ENCODE peak calls at places on chromosomes 3 and 15, in nine cellular contexts. Q, A, V, H, X, L, M, I and K are unnamed samples. For H3K4me1, the result is how much of the 10 kb centered on the place peaks cover.

GRCh38 chr3:197600796-197601565 is 45.2 kb upstream of the BDH1 start:
- DNase-seq in Q (no peak), V (no peak), X (no peak), L (peak), I (peak), H (peak), A (no peak), M (no peak), K (peak)

GRCh38 chr3:188331166-188331565 is 177.2 kb downstream of the LPP start:
- DNase-seq in I (no peak), V (no peak), Q (no peak), X (no peak), L (no peak), A (no peak), H (no peak), M (no peak), K (no peak)

GRCh38 chr3:32316976-32317375 is 74.7 kb upstream of the CMTM7 start:
- DNase-seq in M (no peak), Q (no peak), I (no peak), X (no peak), A (no peak), L (no peak), V (no peak), H (no peak), K (no peak)

GRCh38 chr15:64687167-64688085 is 88.0 kb downstream of the RBPMS2 start:
- DNase-seq in A (no peak), I (no peak), X (no peak), V (no peak), H (no peak), M (no peak), L (no peak), Q (no peak), K (no peak)

GRCh38 chr3:52827441-52827840 is 3.0 kb downstream of the ITIH4 start:
- DNase-seq in H (peak), Q (no peak), X (no peak), M (peak), A (no peak), V (no peak), L (peak), I (peak), K (peak)

GRCh38 chr3:156036258-156037053 is 83.9 kb upstream of the KCNAB1 start:
- DNase-seq in V (no peak), L (no peak), Q (no peak), H (no peak), A (peak), X (no peak), M (no peak), I (no peak), K (no peak)

GRCh38 chr15:51861557-51862350 is 32.3 kb downstream of the TMOD3 start:
- DNase-seq in H (no peak), I (no peak), V (no peak), M (no peak), L (no peak), Q (no peak), A (no peak), X (peak), K (no peak)

GRCh38 chr3:130504701-130505100 is 12.3 kb upstream of the COL6A6 start:
- DNase-seq in L (peak), V (no peak), H (no peak), X (no peak), Q (no peak), I (no peak), A (no peak), M (no peak), K (no peak)

GRCh38 chr3:142595951-142596725 is at the start of gene PLS1:
- DNase-seq in I (peak), A (peak), H (peak), X (peak), M (peak), L (peak), V (peak), Q (peak), K (peak)

GRCh38 chr15:27538325-27538724 is 560.8 kb downstream of the OCA2 start:
- DNase-seq in M (no peak), A (no peak), H (no peak), Q (no peak), X (no peak), L (no peak), I (no peak), V (no peak), K (no peak)

GRCh38 chr15:83578706-83579105 is 75.2 kb upstream of the ADAMTSL3 start:
- DNase-seq in L (no peak), M (no peak), Q (no peak), H (no peak), V (no peak), I (no peak), A (no peak), X (no peak), K (no peak)

GRCh38 chr15:69679623-69680228 is 227.1 kb downstream of the RPLP1 start:
- DNase-seq in H (no peak), X (no peak), V (no peak), A (no peak), L (no peak), M (no peak), Q (no peak), I (no peak), K (peak)

GRCh38 chr3:63595221-63595620 is 57.3 kb upstream of the SNTN start:
- DNase-seq in Q (no peak), A (no peak), L (no peak), M (no peak), H (no peak), X (no peak), I (no peak), V (no peak), K (no peak)

GRCh38 chr3:95511915-95512314 is 1302.5 kb upstream of the EPHA6 start:
- DNase-seq in M (no peak), I (no peak), Q (no peak), L (no peak), H (no peak), X (no peak), V (no peak), A (no peak), K (no peak)

GRCh38 chr3:10365791-10366190 is 44.9 kb upstream of the SEC13 start:
- DNase-seq in I (peak), A (no peak), L (peak), M (no peak), V (peak), Q (no peak), H (peak), X (no peak), K (peak)

GRCh38 chr15:40246496-40247275 is 7.8 kb downstream of the PAK6 start:
- DNase-seq in A (no peak), Q (no peak), H (no peak), X (no peak), L (no peak), I (no peak), M (no peak), V (no peak), K (peak)

GRCh38 chr3:45507820-45508317 is 86.7 kb upstream of the LIMD1 start:
- DNase-seq in I (peak), M (no peak), A (no peak), L (peak), Q (peak), V (no peak), H (peak), X (peak), K (peak)

GRCh38 chr15:71447328-71448250 is 332.3 kb downstream of the THSD4 start:
- DNase-seq in M (peak), V (peak), I (peak), X (peak), Q (no peak), A (no peak), H (peak), L (peak), K (no peak)

GRCh38 chr3:51934139-51934850 is 7.4 kb downstream of the RRP9 start:
- DNase-seq in V (no peak), L (no peak), Q (no peak), X (no peak), M (no peak), A (no peak), H (no peak), I (no peak), K (peak)

GRCh38 chr15:67827561-67828378 is 2.5 kb downstream of the SKOR1 start:
- DNase-seq in A (no peak), M (no peak), L (no peak), X (no peak), V (no peak), H (no peak), Q (no peak), I (no peak), K (peak)

GRCh38 chr3:112097378-112097777 is 11.2 kb downstream of the C3orf52 start:
- DNase-seq in H (peak), A (no peak), L (peak), M (peak), I (peak), Q (no peak), X (peak), V (peak), K (peak)

GRCh38 chr3:2452249-2452648 is 353.6 kb downstream of the CNTN4 start:
- DNase-seq in M (no peak), Q (peak), A (no peak), V (no peak), X (no peak), L (no peak), H (no peak), I (no peak), K (no peak)

GRCh38 chr3:157135671-157136396 is 24.1 kb downstream of the CCNL1 start:
- DNase-seq in M (peak), Q (no peak), I (peak), L (peak), A (peak), H (peak), V (no peak), X (no peak), K (no peak)

GRCh38 chr15:57160823-57161560 is 215.3 kb upstream of the CGNL1 start:
- DNase-seq in Q (no peak), M (peak), V (no peak), I (peak), H (peak), L (peak), A (no peak), X (no peak), K (no peak)

GRCh38 chr3:107430214-107431047 is 53.2 kb downstream of the CCDC54 start:
- DNase-seq in I (peak), Q (peak), X (no peak), L (peak), V (no peak), H (peak), A (peak), M (peak), K (peak)
- H3K27ac ChIP-seq in I (peak), Q (peak), X (no peak), L (peak), V (no peak), H (no peak), A (no peak), M (no peak), K (peak)

GRCh38 chr3:69087030-69087791 is 2.5 kb downstream of the ARL6IP5 start:
- DNase-seq in V (no peak), X (no peak), Q (no peak), L (no peak), M (no peak), A (peak), I (no peak), H (no peak), K (no peak)

GRCh38 chr3:69084326-69084667 is 440 bp upstream of the ARL6IP5 start:
- DNase-seq in Q (peak), V (peak), X (peak), H (peak), I (peak), L (peak), A (no peak), M (peak), K (peak)

GRCh38 chr3:69086133-69086722 is 1.5 kb downstream of the ARL6IP5 start:
- DNase-seq in V (peak), Q (peak), A (peak), L (peak), M (peak), H (peak), X (peak), I (peak), K (peak)

GRCh38 chr3:69084668-69085542 is at the start of gene ARL6IP5:
- DNase-seq in I (peak), H (peak), M (peak), X (peak), L (peak), A (peak), V (peak), Q (peak), K (peak)

DNA sequence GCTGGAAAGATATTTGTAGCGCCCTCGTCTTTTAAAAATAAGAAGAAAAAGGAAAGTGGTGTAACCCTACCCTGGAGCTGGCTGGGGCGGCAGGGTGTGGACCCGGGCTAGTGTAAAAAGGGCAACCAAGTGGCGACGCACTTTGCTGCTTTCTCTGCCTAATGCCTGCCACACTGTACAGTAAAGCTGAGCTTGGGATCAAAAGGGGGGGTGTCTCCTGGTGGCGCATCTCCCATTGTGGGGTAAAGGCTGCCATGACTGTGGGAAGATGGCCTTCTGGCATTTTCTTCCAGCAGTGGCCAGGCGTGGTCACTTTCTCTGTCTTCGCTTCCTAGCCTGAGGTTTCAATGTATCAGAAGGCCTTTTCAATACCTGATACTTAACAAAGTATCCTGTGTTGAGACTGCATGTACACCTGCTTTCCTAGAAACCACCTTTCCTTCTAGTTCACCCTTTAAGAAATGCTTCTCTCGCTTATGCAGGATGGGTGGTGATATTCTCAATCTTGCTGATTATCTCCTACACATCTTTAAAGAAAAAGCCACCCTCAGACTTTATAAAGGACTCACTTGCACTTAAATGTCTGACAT is 901 bp downstream of the ARL6IP5 start:
- DNase-seq in M (peak), H (no peak), L (peak), I (no peak), A (peak), X (no peak), Q (peak), V (peak), K (peak)
- H3K4me1 ChIP-seq in M (half or more), H (under half), L (under half), I (half or more), A (half or more), X (half or more), Q (half or more), V (half or more), K (half or more)

DNA sequence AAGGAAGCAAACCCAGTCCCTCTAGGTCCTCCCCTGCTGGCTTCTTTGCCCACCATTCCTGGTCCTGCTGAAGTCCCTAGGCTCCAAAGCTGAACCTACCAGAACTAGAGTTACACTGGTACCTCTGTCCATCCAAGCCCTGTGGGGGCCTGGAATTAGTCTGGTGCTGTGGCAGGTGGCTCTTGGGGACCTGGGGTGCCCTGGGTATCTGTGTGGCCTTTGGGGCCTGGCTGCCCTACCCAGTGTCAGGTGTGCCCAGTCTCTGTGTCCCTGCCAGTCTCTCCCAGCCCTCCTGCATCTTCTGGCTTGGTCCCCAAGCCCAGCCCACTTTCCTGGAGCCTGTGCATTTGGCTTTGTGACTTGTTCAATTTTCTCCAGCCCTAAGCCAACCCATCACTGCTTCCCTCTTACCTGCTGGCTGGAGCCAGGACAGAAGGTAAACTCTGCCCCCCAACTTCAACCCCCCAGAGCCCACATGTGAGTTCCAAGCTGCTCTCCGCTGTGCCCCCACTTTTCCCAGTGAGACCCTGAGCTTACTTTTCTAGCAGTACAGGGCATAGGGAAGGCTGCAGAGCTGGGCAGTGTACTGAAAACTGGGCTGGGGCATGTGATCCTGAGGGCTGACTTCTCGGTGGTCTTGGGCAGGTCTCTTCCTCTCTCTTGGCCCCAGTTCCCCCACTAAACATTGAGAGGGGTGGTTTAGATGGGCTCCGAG is 28.3 kb upstream of the HHATL start:
- DNase-seq in I (no peak), M (no peak), X (no peak), L (no peak), V (no peak), H (no peak), Q (no peak), A (no peak), K (no peak)
- H2AFZ ChIP-seq in I (no peak), M (no peak), X (no peak), L (no peak), V (no peak), H (no peak), Q (no peak), A (no peak), K (no peak)

DNA sequence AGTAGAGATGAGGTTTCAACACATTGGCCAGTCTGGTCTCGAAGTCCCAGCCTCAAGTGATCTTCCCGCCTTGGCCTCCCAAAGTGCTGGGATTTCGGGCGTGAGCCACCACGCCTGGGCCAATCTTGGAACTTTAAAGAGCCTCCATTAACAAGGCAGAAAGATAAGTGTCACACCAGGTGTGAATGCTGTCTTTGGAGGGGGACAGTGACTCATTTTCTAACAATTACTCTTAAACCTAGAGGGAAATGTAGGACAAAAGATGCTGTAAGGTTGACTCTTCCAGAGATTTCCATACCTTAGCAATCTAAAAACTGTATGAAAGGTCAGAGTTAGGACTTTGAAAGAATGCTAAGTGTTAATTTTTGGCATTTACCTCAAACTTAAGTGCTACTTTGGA is 84.9 kb downstream of the FNDC3B start:
- DNase-seq in H (no peak), Q (no peak), I (no peak), L (no peak), X (no peak), A (no peak), M (no peak), V (no peak), K (no peak)
- H3K27ac ChIP-seq in H (no peak), Q (no peak), I (no peak), L (no peak), X (no peak), A (no peak), M (no peak), V (no peak), K (no peak)